ENCODE peak calls at places on chromosomes 2 and 18, in seven cellular contexts. F is stimulated activated CD4-positive, alpha-beta T cell treated with anti-CD3 and anti-CD28 coated beads, Interleukin-15, amount 100 ng/mL, for 24 hours; K is hepatocyte; Q is activated naive CD8-positive, alpha-beta T cell treated with anti-CD3 and anti-CD28 coated beads, Interleukin-2, amount 50 U/mL, for 24 hours; N is heart right ventricle; L is GDM1; P is H4. Z is an unnamed sample.

GRCh38 chr2:241160318-241160717 is 10.1 kb downstream of the PPP1R7 start:
- DNase-seq in F (no peak), K (no peak), Q (no peak), N (no peak), L (no peak), P (no peak), Z (no peak)

GRCh38 chr2:38301969-38302702 is 74.9 kb downstream of the ATL2 start:
- DNase-seq in F (no peak), K (no peak), Q (no peak), N (no peak), L (no peak), P (no peak), Z (no peak)

GRCh38 chr2:17249249-17249648 is 269.0 kb downstream of the RAD51AP2 start:
- DNase-seq in F (no peak), K (no peak), Q (no peak), N (no peak), L (no peak), P (no peak), Z (no peak)

GRCh38 chr2:235191933-235192332 is 240.1 kb downstream of the SH3BP4 start:
- DNase-seq in F (no peak), K (no peak), Q (no peak), N (no peak), L (no peak), P (no peak), Z (no peak)

GRCh38 chr2:160910681-160911080 is 249.5 kb upstream of the TANK start:
- DNase-seq in F (no peak), K (peak), Q (no peak), N (peak), L (no peak), P (no peak), Z (no peak)

GRCh38 chr2:156562136-156562535 is 126.0 kb downstream of the GPD2 start:
- DNase-seq in F (no peak), K (no peak), Q (no peak), N (peak), L (no peak), P (no peak), Z (no peak)

GRCh38 chr2:170996316-170996715 is 67.3 kb downstream of the GORASP2 start:
- DNase-seq in F (no peak), K (no peak), Q (no peak), N (no peak), L (no peak), P (no peak), Z (no peak)

GRCh38 chr2:72367530-72368225 is 220.0 kb upstream of the CYP26B1 start:
- DNase-seq in F (no peak), K (peak), Q (no peak), N (peak), L (no peak), P (peak), Z (no peak)

GRCh38 chr2:159712929-159713575 is 746 bp downstream of the MARCHF7 start:
- DNase-seq in F (no peak), K (no peak), Q (no peak), N (no peak), L (no peak), P (no peak), Z (no peak)

GRCh38 chr2:120491111-120491625 is 145.2 kb downstream of the INHBB start:
- DNase-seq in F (no peak), K (no peak), Q (no peak), N (no peak), L (no peak), P (no peak), Z (no peak)

GRCh38 chr18:3468833-3469232 is 18.9 kb downstream of the TGIF1 start:
- DNase-seq in F (no peak), K (peak), Q (no peak), N (no peak), L (peak), P (no peak), Z (no peak)

GRCh38 chr2:223841436-223842180 is 4.2 kb upstream of the AP1S3 start:
- DNase-seq in F (no peak), K (no peak), Q (no peak), N (no peak), L (no peak), P (no peak), Z (no peak)

GRCh38 chr2:27071990-27072830 is 756 bp upstream of the OST4 start:
- DNase-seq in F (peak), K (peak), Q (peak), N (peak), L (no peak), P (no peak), Z (no peak)

GRCh38 chr2:57962861-57963260 is 83.7 kb upstream of the VRK2 start:
- DNase-seq in F (no peak), K (no peak), Q (no peak), N (no peak), L (no peak), P (no peak), Z (no peak)

GRCh38 chr2:9777081-9777480 is 66.2 kb upstream of the TAF1B start:
- DNase-seq in F (no peak), K (no peak), Q (no peak), N (no peak), L (no peak), P (no peak), Z (no peak)

GRCh38 chr2:9995059-9995458 is 43.6 kb downstream of the GRHL1 start:
- DNase-seq in F (no peak), K (no peak), Q (no peak), N (no peak), L (no peak), P (no peak), Z (no peak)

GRCh38 chr2:157150747-157151146 is 106.8 kb upstream of the GALNT5 start:
- DNase-seq in F (no peak), K (peak), Q (no peak), N (no peak), L (no peak), P (no peak), Z (no peak)

GRCh38 chr2:5932556-5933469 is 240.6 kb downstream of the SOX11 start:
- DNase-seq in F (no peak), K (no peak), Q (no peak), N (peak), L (no peak), P (no peak), Z (no peak)

GRCh38 chr2:206423147-206423546 is 20.2 kb upstream of the ADAM23 start:
- DNase-seq in F (no peak), K (no peak), Q (no peak), N (no peak), L (no peak), P (peak), Z (no peak)

Z was measured in Jurkat, Clone E6-1.